ENCODE peak calls at places on chromosomes 3 and 15, in seven cellular contexts. One of them, this sample, is unnamed.

GRCh38 chr3:152392474-152392873 is 123.7 kb downstream of the MBNL1 start:
- DNase-seq in WERI-Rb-1: no peak
- DNase-seq in heart left ventricle: no peak
- DNase-seq in mammary epithelial cell: no peak
- DNase-seq in CD8-positive, alpha-beta T cell: no peak
- DNase-seq in RWPE2: no peak
- DNase-seq in uterus: no peak
- DNase-seq in this sample: no peak

GRCh38 chr15:43465105-43465504 is 27.9 kb downstream of the TP53BP1 start:
- DNase-seq in WERI-Rb-1: no peak
- DNase-seq in heart left ventricle: no peak
- DNase-seq in mammary epithelial cell: peak
- DNase-seq in CD8-positive, alpha-beta T cell: no peak
- DNase-seq in RWPE2: no peak
- DNase-seq in uterus: no peak
- DNase-seq in this sample: no peak

GRCh38 chr3:124620600-124621063 is 109.6 kb upstream of the UMPS start:
- DNase-seq in WERI-Rb-1: no peak
- DNase-seq in heart left ventricle: peak
- DNase-seq in mammary epithelial cell: no peak
- DNase-seq in CD8-positive, alpha-beta T cell: peak
- DNase-seq in RWPE2: no peak
- DNase-seq in uterus: no peak
- DNase-seq in this sample: no peak

GRCh38 chr3:73746610-73747009 is 121.9 kb upstream of the PDZRN3 start:
- DNase-seq in WERI-Rb-1: no peak
- DNase-seq in heart left ventricle: no peak
- DNase-seq in mammary epithelial cell: peak
- DNase-seq in CD8-positive, alpha-beta T cell: no peak
- DNase-seq in RWPE2: no peak
- DNase-seq in uterus: no peak
- DNase-seq in this sample: no peak

GRCh38 chr3:90241481-90241880 is 1134.1 kb downstream of the EPHA3 start:
- DNase-seq in WERI-Rb-1: no peak
- DNase-seq in heart left ventricle: no peak
- DNase-seq in mammary epithelial cell: peak
- DNase-seq in CD8-positive, alpha-beta T cell: no peak
- DNase-seq in RWPE2: no peak
- DNase-seq in uterus: no peak
- DNase-seq in this sample: no peak

GRCh38 chr3:156808025-156808424 is 18.1 kb upstream of the LEKR1 start:
- DNase-seq in WERI-Rb-1: no peak
- DNase-seq in heart left ventricle: no peak
- DNase-seq in mammary epithelial cell: peak
- DNase-seq in CD8-positive, alpha-beta T cell: no peak
- DNase-seq in RWPE2: no peak
- DNase-seq in uterus: no peak
- DNase-seq in this sample: no peak

GRCh38 chr3:24060055-24060454 is 115.0 kb downstream of the NR1D2 start:
- DNase-seq in WERI-Rb-1: no peak
- DNase-seq in heart left ventricle: no peak
- DNase-seq in mammary epithelial cell: peak
- DNase-seq in CD8-positive, alpha-beta T cell: no peak
- DNase-seq in RWPE2: no peak
- DNase-seq in uterus: no peak
- DNase-seq in this sample: no peak

GRCh38 chr3:13401149-13401548 is 19.0 kb downstream of the NUP210 start:
- DNase-seq in WERI-Rb-1: no peak
- DNase-seq in heart left ventricle: no peak
- DNase-seq in mammary epithelial cell: no peak
- DNase-seq in CD8-positive, alpha-beta T cell: no peak
- DNase-seq in RWPE2: no peak
- DNase-seq in uterus: no peak
- DNase-seq in this sample: no peak

GRCh38 chr15:87135109-87135508 is 1055.4 kb downstream of the AGBL1 start:
- DNase-seq in WERI-Rb-1: no peak
- DNase-seq in heart left ventricle: no peak
- DNase-seq in mammary epithelial cell: no peak
- DNase-seq in CD8-positive, alpha-beta T cell: no peak
- DNase-seq in RWPE2: no peak
- DNase-seq in uterus: no peak
- DNase-seq in this sample: no peak

GRCh38 chr15:30675126-30675525 is 49.2 kb downstream of the ARHGAP11B start:
- DNase-seq in WERI-Rb-1: no peak
- DNase-seq in heart left ventricle: no peak
- DNase-seq in mammary epithelial cell: no peak
- DNase-seq in CD8-positive, alpha-beta T cell: no peak
- DNase-seq in RWPE2: no peak
- DNase-seq in uterus: no peak
- DNase-seq in this sample: no peak

GRCh38 chr15:57025264-57025939 is 107.0 kb downstream of the TCF12 start:
- DNase-seq in WERI-Rb-1: no peak
- DNase-seq in heart left ventricle: no peak
- DNase-seq in mammary epithelial cell: peak
- DNase-seq in CD8-positive, alpha-beta T cell: no peak
- DNase-seq in RWPE2: no peak
- DNase-seq in uterus: no peak
- DNase-seq in this sample: no peak

GRCh38 chr3:73029321-73029796 is 32.1 kb upstream of the EBLN2 start:
- DNase-seq in WERI-Rb-1: no peak
- DNase-seq in heart left ventricle: no peak
- DNase-seq in mammary epithelial cell: peak
- DNase-seq in CD8-positive, alpha-beta T cell: no peak
- DNase-seq in RWPE2: no peak
- DNase-seq in uterus: no peak
- DNase-seq in this sample: no peak

GRCh38 chr3:42063886-42064285 is 27.3 kb upstream of the TRAK1 start:
- DNase-seq in WERI-Rb-1: no peak
- DNase-seq in heart left ventricle: no peak
- DNase-seq in mammary epithelial cell: peak
- DNase-seq in CD8-positive, alpha-beta T cell: no peak
- DNase-seq in RWPE2: no peak
- DNase-seq in uterus: no peak
- DNase-seq in this sample: no peak

GRCh38 chr3:156483961-156484787 is 70.7 kb downstream of the SSR3 start:
- DNase-seq in WERI-Rb-1: no peak
- DNase-seq in heart left ventricle: no peak
- DNase-seq in mammary epithelial cell: peak
- DNase-seq in CD8-positive, alpha-beta T cell: peak
- DNase-seq in RWPE2: no peak
- DNase-seq in uterus: no peak
- DNase-seq in this sample: peak

GRCh38 chr3:189383630-189384029 is 211.9 kb downstream of the TPRG1 start:
- DNase-seq in WERI-Rb-1: no peak
- DNase-seq in heart left ventricle: no peak
- DNase-seq in mammary epithelial cell: peak
- DNase-seq in CD8-positive, alpha-beta T cell: no peak
- DNase-seq in RWPE2: no peak
- DNase-seq in uterus: no peak
- DNase-seq in this sample: no peak
- H3K27ac ChIP-seq in WERI-Rb-1: no peak
- H3K27ac ChIP-seq in heart left ventricle: no peak
- H3K27ac ChIP-seq in mammary epithelial cell: no peak
- H3K27ac ChIP-seq in CD8-positive, alpha-beta T cell: no peak
- H3K27ac ChIP-seq in RWPE2: peak
- H3K27ac ChIP-seq in uterus: no peak
- H3K27ac ChIP-seq in this sample: no peak

DNA sequence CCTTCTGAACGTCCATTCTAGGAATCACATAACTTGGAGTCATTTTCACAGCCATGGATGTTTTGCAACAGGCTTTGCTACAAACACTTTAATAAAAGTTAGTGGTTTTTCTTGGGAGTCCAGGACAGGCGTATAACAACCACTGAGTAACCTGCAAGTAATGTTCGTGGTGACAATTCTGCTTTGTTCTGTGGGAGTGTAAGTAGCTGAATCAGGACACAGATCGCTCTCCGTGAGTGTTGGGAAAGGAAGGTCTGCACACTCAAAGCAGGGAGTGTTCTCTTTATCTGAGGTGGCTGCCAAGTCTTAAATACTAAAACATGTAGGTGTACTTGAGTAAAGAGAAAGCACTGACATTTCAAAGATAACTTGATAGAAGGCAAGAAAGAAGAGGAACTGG is 7.9 kb upstream of the BNC1 start:
- DNase-seq in WERI-Rb-1: no peak
- DNase-seq in heart left ventricle: no peak
- DNase-seq in mammary epithelial cell: peak
- DNase-seq in CD8-positive, alpha-beta T cell: no peak
- DNase-seq in RWPE2: no peak
- DNase-seq in uterus: no peak
- DNase-seq in this sample: no peak
- H3K27ac ChIP-seq in WERI-Rb-1: no peak
- H3K27ac ChIP-seq in heart left ventricle: no peak
- H3K27ac ChIP-seq in mammary epithelial cell: peak
- H3K27ac ChIP-seq in CD8-positive, alpha-beta T cell: no peak
- H3K27ac ChIP-seq in RWPE2: peak
- H3K27ac ChIP-seq in uterus: no peak
- H3K27ac ChIP-seq in this sample: no peak

GRCh38 chr3:79167651-79168416 is 600.0 kb downstream of the ROBO1 start:
- DNase-seq in WERI-Rb-1: no peak
- DNase-seq in heart left ventricle: no peak
- DNase-seq in mammary epithelial cell: peak
- DNase-seq in CD8-positive, alpha-beta T cell: no peak
- DNase-seq in RWPE2: no peak
- DNase-seq in uterus: no peak
- DNase-seq in this sample: no peak
- H3K27ac ChIP-seq in WERI-Rb-1: no peak
- H3K27ac ChIP-seq in heart left ventricle: no peak
- H3K27ac ChIP-seq in mammary epithelial cell: no peak
- H3K27ac ChIP-seq in CD8-positive, alpha-beta T cell: no peak
- H3K27ac ChIP-seq in RWPE2: no peak
- H3K27ac ChIP-seq in uterus: no peak
- H3K27ac ChIP-seq in this sample: no peak

DNA sequence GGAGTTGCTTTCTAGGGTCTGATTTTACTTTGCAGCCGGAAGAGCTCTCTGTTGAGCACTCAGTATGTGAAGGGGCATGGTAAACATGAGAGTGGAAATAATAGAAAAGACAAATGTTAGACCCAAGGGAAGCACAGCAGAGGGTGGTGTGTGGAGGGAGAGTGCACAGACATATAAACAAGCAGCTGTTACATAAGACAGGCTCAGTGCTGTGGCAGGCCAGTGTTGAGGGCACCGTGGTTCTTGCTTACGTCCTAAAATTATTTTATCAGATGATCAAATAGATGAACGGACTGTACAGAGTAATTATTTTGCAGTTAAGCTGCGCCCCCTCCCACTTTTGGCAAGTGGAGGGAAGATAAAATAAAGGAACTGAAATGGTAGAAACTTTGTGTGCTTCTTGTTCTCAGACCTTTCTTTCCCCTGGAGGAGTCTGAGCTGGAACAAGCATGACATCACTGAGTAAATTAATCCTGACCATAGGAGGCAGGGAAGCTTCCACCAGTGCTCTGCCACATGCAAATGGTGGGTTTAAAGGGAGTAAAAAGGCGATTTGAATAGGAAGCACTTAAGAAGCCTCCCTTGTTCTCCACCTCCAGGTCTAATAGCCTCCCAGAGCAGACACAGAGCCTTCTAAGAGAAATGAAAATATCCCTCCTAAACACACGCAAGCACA is 205.6 kb downstream of the IL20RB start:
- DNase-seq in WERI-Rb-1: peak
- DNase-seq in heart left ventricle: peak
- DNase-seq in mammary epithelial cell: no peak
- DNase-seq in CD8-positive, alpha-beta T cell: no peak
- DNase-seq in RWPE2: no peak
- DNase-seq in uterus: no peak
- DNase-seq in this sample: no peak
- H3K27ac ChIP-seq in WERI-Rb-1: peak
- H3K27ac ChIP-seq in heart left ventricle: peak
- H3K27ac ChIP-seq in mammary epithelial cell: no peak
- H3K27ac ChIP-seq in CD8-positive, alpha-beta T cell: no peak
- H3K27ac ChIP-seq in RWPE2: no peak
- H3K27ac ChIP-seq in uterus: peak
- H3K27ac ChIP-seq in this sample: no peak

This sample was measured in CD4-positive, alpha-beta T cell.